ENCODE peak calls at places on chromosomes 13 and 19, in nine cellular contexts. One of them, this sample, is unnamed.

GRCh38 chr19:4089946-4090345 is 23.2 kb upstream of the ZBTB7A start:
- DNase-seq in activated naive CD4-positive, alpha-beta T cell treated with anti-CD3 and anti-CD28 coated beads, Interleukin-2, amount 10 ng/mL, durations not matched to agents 7 days and 5 days: no peak
- DNase-seq in EL: no peak
- DNase-seq in activated T-helper 1 cell treated with anti-CD3 and anti-CD28 coated beads, Interleukin-12 subunit alpha, Interleukin-12 subunit beta, Interleukin-2, Interleukin-4 antibody, amounts not matched to agents 30 ng/mL and 10 ng/mL and 1 ng/mL, durations not matched to agents 14 hours and 24 hours and 36 hours: no peak
- DNase-seq in activated T-cell treated with anti-CD3 and anti-CD28 coated beads, Interleukin-2, amount 50 U/mL, for 72 hours: no peak
- DNase-seq in NCI-H187: no peak
- DNase-seq in HEK293T: no peak
- DNase-seq in activated gamma-delta T cell treated with anti-CD3 and anti-CD28 coated beads, Interleukin-2, amount 50 U/mL, for 16 hours: no peak
- DNase-seq in CD14-positive monocyte: no peak
- DNase-seq in this sample: no peak

GRCh38 chr19:58406818-58407657 is 1.4 kb upstream of the ZNF584 start:
- DNase-seq in CD14-positive monocyte: no peak
- DNase-seq in activated T-helper 1 cell treated with anti-CD3 and anti-CD28 coated beads, Interleukin-12 subunit alpha, Interleukin-12 subunit beta, Interleukin-2, Interleukin-4 antibody, amounts not matched to agents 30 ng/mL and 10 ng/mL and 1 ng/mL, durations not matched to agents 14 hours and 24 hours and 36 hours: no peak
- DNase-seq in NCI-H187: no peak
- DNase-seq in EL: no peak
- DNase-seq in activated gamma-delta T cell treated with anti-CD3 and anti-CD28 coated beads, Interleukin-2, amount 50 U/mL, for 16 hours: no peak
- DNase-seq in activated T-cell treated with anti-CD3 and anti-CD28 coated beads, Interleukin-2, amount 50 U/mL, for 72 hours: no peak
- DNase-seq in HEK293T: no peak
- DNase-seq in activated naive CD4-positive, alpha-beta T cell treated with anti-CD3 and anti-CD28 coated beads, Interleukin-2, amount 10 ng/mL, durations not matched to agents 7 days and 5 days: no peak
- DNase-seq in this sample: no peak

GRCh38 chr13:93603043-93603442 is 376.4 kb downstream of the GPC6 start:
- DNase-seq in activated gamma-delta T cell treated with anti-CD3 and anti-CD28 coated beads, Interleukin-2, amount 50 U/mL, for 16 hours: no peak
- DNase-seq in NCI-H187: no peak
- DNase-seq in CD14-positive monocyte: no peak
- DNase-seq in HEK293T: no peak
- DNase-seq in EL: peak
- DNase-seq in activated T-helper 1 cell treated with anti-CD3 and anti-CD28 coated beads, Interleukin-12 subunit alpha, Interleukin-12 subunit beta, Interleukin-2, Interleukin-4 antibody, amounts not matched to agents 30 ng/mL and 10 ng/mL and 1 ng/mL, durations not matched to agents 14 hours and 24 hours and 36 hours: no peak
- DNase-seq in activated T-cell treated with anti-CD3 and anti-CD28 coated beads, Interleukin-2, amount 50 U/mL, for 72 hours: no peak
- DNase-seq in activated naive CD4-positive, alpha-beta T cell treated with anti-CD3 and anti-CD28 coated beads, Interleukin-2, amount 10 ng/mL, durations not matched to agents 7 days and 5 days: no peak
- DNase-seq in this sample: peak

GRCh38 chr13:32669030-32669646 is 82.9 kb downstream of the PDS5B start:
- DNase-seq in CD14-positive monocyte: no peak
- DNase-seq in activated gamma-delta T cell treated with anti-CD3 and anti-CD28 coated beads, Interleukin-2, amount 50 U/mL, for 16 hours: no peak
- DNase-seq in activated naive CD4-positive, alpha-beta T cell treated with anti-CD3 and anti-CD28 coated beads, Interleukin-2, amount 10 ng/mL, durations not matched to agents 7 days and 5 days: no peak
- DNase-seq in EL: peak
- DNase-seq in activated T-cell treated with anti-CD3 and anti-CD28 coated beads, Interleukin-2, amount 50 U/mL, for 72 hours: no peak
- DNase-seq in NCI-H187: peak
- DNase-seq in activated T-helper 1 cell treated with anti-CD3 and anti-CD28 coated beads, Interleukin-12 subunit alpha, Interleukin-12 subunit beta, Interleukin-2, Interleukin-4 antibody, amounts not matched to agents 30 ng/mL and 10 ng/mL and 1 ng/mL, durations not matched to agents 14 hours and 24 hours and 36 hours: no peak
- DNase-seq in HEK293T: peak
- DNase-seq in this sample: no peak

GRCh38 chr13:34750078-34750703 is 191.9 kb upstream of the NBEA start:
- DNase-seq in NCI-H187: no peak
- DNase-seq in activated gamma-delta T cell treated with anti-CD3 and anti-CD28 coated beads, Interleukin-2, amount 50 U/mL, for 16 hours: no peak
- DNase-seq in activated T-cell treated with anti-CD3 and anti-CD28 coated beads, Interleukin-2, amount 50 U/mL, for 72 hours: no peak
- DNase-seq in activated T-helper 1 cell treated with anti-CD3 and anti-CD28 coated beads, Interleukin-12 subunit alpha, Interleukin-12 subunit beta, Interleukin-2, Interleukin-4 antibody, amounts not matched to agents 30 ng/mL and 10 ng/mL and 1 ng/mL, durations not matched to agents 14 hours and 24 hours and 36 hours: no peak
- DNase-seq in EL: no peak
- DNase-seq in HEK293T: no peak
- DNase-seq in CD14-positive monocyte: no peak
- DNase-seq in activated naive CD4-positive, alpha-beta T cell treated with anti-CD3 and anti-CD28 coated beads, Interleukin-2, amount 10 ng/mL, durations not matched to agents 7 days and 5 days: no peak
- DNase-seq in this sample: no peak

GRCh38 chr13:71033026-71033425 is 834.0 kb downstream of the DACH1 start:
- DNase-seq in activated naive CD4-positive, alpha-beta T cell treated with anti-CD3 and anti-CD28 coated beads, Interleukin-2, amount 10 ng/mL, durations not matched to agents 7 days and 5 days: no peak
- DNase-seq in EL: no peak
- DNase-seq in activated T-helper 1 cell treated with anti-CD3 and anti-CD28 coated beads, Interleukin-12 subunit alpha, Interleukin-12 subunit beta, Interleukin-2, Interleukin-4 antibody, amounts not matched to agents 30 ng/mL and 10 ng/mL and 1 ng/mL, durations not matched to agents 14 hours and 24 hours and 36 hours: no peak
- DNase-seq in NCI-H187: no peak
- DNase-seq in HEK293T: no peak
- DNase-seq in activated T-cell treated with anti-CD3 and anti-CD28 coated beads, Interleukin-2, amount 50 U/mL, for 72 hours: no peak
- DNase-seq in activated gamma-delta T cell treated with anti-CD3 and anti-CD28 coated beads, Interleukin-2, amount 50 U/mL, for 16 hours: no peak
- DNase-seq in CD14-positive monocyte: no peak
- DNase-seq in this sample: no peak

GRCh38 chr19:42423462-42424344 is 3.5 kb downstream of the LIPE start:
- DNase-seq in EL: peak
- DNase-seq in activated T-helper 1 cell treated with anti-CD3 and anti-CD28 coated beads, Interleukin-12 subunit alpha, Interleukin-12 subunit beta, Interleukin-2, Interleukin-4 antibody, amounts not matched to agents 30 ng/mL and 10 ng/mL and 1 ng/mL, durations not matched to agents 14 hours and 24 hours and 36 hours: peak
- DNase-seq in HEK293T: peak
- DNase-seq in CD14-positive monocyte: peak
- DNase-seq in activated T-cell treated with anti-CD3 and anti-CD28 coated beads, Interleukin-2, amount 50 U/mL, for 72 hours: peak
- DNase-seq in activated gamma-delta T cell treated with anti-CD3 and anti-CD28 coated beads, Interleukin-2, amount 50 U/mL, for 16 hours: peak
- DNase-seq in activated naive CD4-positive, alpha-beta T cell treated with anti-CD3 and anti-CD28 coated beads, Interleukin-2, amount 10 ng/mL, durations not matched to agents 7 days and 5 days: peak
- DNase-seq in NCI-H187: peak
- DNase-seq in this sample: peak

GRCh38 chr13:95023405-95023804 is 277.8 kb downstream of the ABCC4 start:
- DNase-seq in HEK293T: no peak
- DNase-seq in activated naive CD4-positive, alpha-beta T cell treated with anti-CD3 and anti-CD28 coated beads, Interleukin-2, amount 10 ng/mL, durations not matched to agents 7 days and 5 days: no peak
- DNase-seq in activated gamma-delta T cell treated with anti-CD3 and anti-CD28 coated beads, Interleukin-2, amount 50 U/mL, for 16 hours: no peak
- DNase-seq in NCI-H187: peak
- DNase-seq in activated T-helper 1 cell treated with anti-CD3 and anti-CD28 coated beads, Interleukin-12 subunit alpha, Interleukin-12 subunit beta, Interleukin-2, Interleukin-4 antibody, amounts not matched to agents 30 ng/mL and 10 ng/mL and 1 ng/mL, durations not matched to agents 14 hours and 24 hours and 36 hours: no peak
- DNase-seq in EL: no peak
- DNase-seq in activated T-cell treated with anti-CD3 and anti-CD28 coated beads, Interleukin-2, amount 50 U/mL, for 72 hours: no peak
- DNase-seq in CD14-positive monocyte: no peak
- DNase-seq in this sample: no peak

GRCh38 chr13:110376120-110376519 is 69.0 kb downstream of the COL4A2 start:
- DNase-seq in HEK293T: no peak
- DNase-seq in NCI-H187: no peak
- DNase-seq in activated T-cell treated with anti-CD3 and anti-CD28 coated beads, Interleukin-2, amount 50 U/mL, for 72 hours: no peak
- DNase-seq in EL: no peak
- DNase-seq in CD14-positive monocyte: no peak
- DNase-seq in activated gamma-delta T cell treated with anti-CD3 and anti-CD28 coated beads, Interleukin-2, amount 50 U/mL, for 16 hours: no peak
- DNase-seq in activated naive CD4-positive, alpha-beta T cell treated with anti-CD3 and anti-CD28 coated beads, Interleukin-2, amount 10 ng/mL, durations not matched to agents 7 days and 5 days: no peak
- DNase-seq in activated T-helper 1 cell treated with anti-CD3 and anti-CD28 coated beads, Interleukin-12 subunit alpha, Interleukin-12 subunit beta, Interleukin-2, Interleukin-4 antibody, amounts not matched to agents 30 ng/mL and 10 ng/mL and 1 ng/mL, durations not matched to agents 14 hours and 24 hours and 36 hours: no peak
- DNase-seq in this sample: no peak

GRCh38 chr13:35789335-35790166 is 313.1 kb upstream of the MAB21L1 start:
- DNase-seq in CD14-positive monocyte: no peak
- DNase-seq in NCI-H187: no peak
- DNase-seq in HEK293T: peak
- DNase-seq in activated naive CD4-positive, alpha-beta T cell treated with anti-CD3 and anti-CD28 coated beads, Interleukin-2, amount 10 ng/mL, durations not matched to agents 7 days and 5 days: no peak
- DNase-seq in activated T-helper 1 cell treated with anti-CD3 and anti-CD28 coated beads, Interleukin-12 subunit alpha, Interleukin-12 subunit beta, Interleukin-2, Interleukin-4 antibody, amounts not matched to agents 30 ng/mL and 10 ng/mL and 1 ng/mL, durations not matched to agents 14 hours and 24 hours and 36 hours: no peak
- DNase-seq in activated gamma-delta T cell treated with anti-CD3 and anti-CD28 coated beads, Interleukin-2, amount 50 U/mL, for 16 hours: no peak
- DNase-seq in EL: peak
- DNase-seq in activated T-cell treated with anti-CD3 and anti-CD28 coated beads, Interleukin-2, amount 50 U/mL, for 72 hours: no peak
- DNase-seq in this sample: no peak

GRCh38 chr13:76833465-76833864 is 52.7 kb downstream of the KCTD12 start:
- DNase-seq in activated naive CD4-positive, alpha-beta T cell treated with anti-CD3 and anti-CD28 coated beads, Interleukin-2, amount 10 ng/mL, durations not matched to agents 7 days and 5 days: no peak
- DNase-seq in EL: no peak
- DNase-seq in HEK293T: no peak
- DNase-seq in activated T-cell treated with anti-CD3 and anti-CD28 coated beads, Interleukin-2, amount 50 U/mL, for 72 hours: no peak
- DNase-seq in NCI-H187: no peak
- DNase-seq in activated gamma-delta T cell treated with anti-CD3 and anti-CD28 coated beads, Interleukin-2, amount 50 U/mL, for 16 hours: no peak
- DNase-seq in CD14-positive monocyte: no peak
- DNase-seq in activated T-helper 1 cell treated with anti-CD3 and anti-CD28 coated beads, Interleukin-12 subunit alpha, Interleukin-12 subunit beta, Interleukin-2, Interleukin-4 antibody, amounts not matched to agents 30 ng/mL and 10 ng/mL and 1 ng/mL, durations not matched to agents 14 hours and 24 hours and 36 hours: no peak
- DNase-seq in this sample: no peak